ENCODE peak calls at places on chromosomes 6 and 20, in five cellular contexts. D is body of pancreas, P is IMR-90, U is uterus, R is heart left ventricle. O is an unnamed sample.

GRCh38 chr6:38638941-38639497 is 710 bp downstream of the BTBD9 start:
- DNase-seq in R (no peak), D (peak), P (peak), U (no peak), O (peak)

GRCh38 chr6:31771992-31772358 is 5.2 kb downstream of the VWA7 start:
- DNase-seq in R (no peak), P (peak), U (no peak), D (no peak), O (no peak)

GRCh38 chr6:139981066-139981624 is 606.7 kb upstream of the CITED2 start:
- DNase-seq in P (no peak), R (no peak), D (no peak), U (no peak), O (no peak)

GRCh38 chr6:53524455-53524815 is 20.5 kb downstream of the GCLC start:
- DNase-seq in U (no peak), P (peak), D (no peak), R (no peak), O (no peak)

GRCh38 chr6:78243519-78243918 is 590.7 kb downstream of the MEI4 start:
- DNase-seq in U (no peak), R (no peak), P (peak), D (no peak), O (no peak)

GRCh38 chr6:44051516-44051915 is 75.7 kb downstream of the MRPL14 start:
- DNase-seq in U (peak), R (no peak), D (no peak), P (peak), O (no peak)

GRCh38 chr6:73923899-73924485 is 228.0 kb downstream of the CD109 start:
- DNase-seq in P (peak), U (no peak), D (peak), R (no peak), O (peak)

GRCh38 chr20:45893831-45894230 is 2.7 kb downstream of the CTSA start:
- DNase-seq in R (no peak), P (no peak), D (no peak), U (no peak), O (no peak)

GRCh38 chr6:118660218-118660569 is 8.8 kb upstream of the CEP85L start:
- DNase-seq in R (no peak), U (peak), P (no peak), D (no peak), O (no peak)

GRCh38 chr6:101011165-101011564 is 130.0 kb upstream of the ASCC3 start:
- DNase-seq in R (no peak), D (no peak), U (no peak), P (no peak), O (no peak)

GRCh38 chr6:169868458-169868857 is 117.0 kb downstream of the ERMARD start:
- DNase-seq in R (peak), U (no peak), D (peak), P (no peak), O (no peak)

GRCh38 chr6:39274471-39274870 is 39.7 kb downstream of the KCNK17 start:
- DNase-seq in D (no peak), U (no peak), P (no peak), R (no peak), O (no peak)

GRCh38 chr20:50787181-50787580 is 7.7 kb upstream of the BCAS4 start:
- DNase-seq in U (no peak), P (no peak), R (no peak), D (no peak), O (no peak)

GRCh38 chr6:133568970-133569889 is 319.7 kb upstream of the TCF21 start:
- DNase-seq in D (peak), U (peak), P (peak), R (no peak), O (peak)

GRCh38 chr6:156854466-156855161 is 77.4 kb downstream of the ARID1B start:
- DNase-seq in D (no peak), U (no peak), P (no peak), R (no peak), O (no peak)

GRCh38 chr6:143205983-143206382 is 145.3 kb downstream of the AIG1 start:
- DNase-seq in U (no peak), P (peak), R (no peak), D (no peak), O (no peak)

DNA sequence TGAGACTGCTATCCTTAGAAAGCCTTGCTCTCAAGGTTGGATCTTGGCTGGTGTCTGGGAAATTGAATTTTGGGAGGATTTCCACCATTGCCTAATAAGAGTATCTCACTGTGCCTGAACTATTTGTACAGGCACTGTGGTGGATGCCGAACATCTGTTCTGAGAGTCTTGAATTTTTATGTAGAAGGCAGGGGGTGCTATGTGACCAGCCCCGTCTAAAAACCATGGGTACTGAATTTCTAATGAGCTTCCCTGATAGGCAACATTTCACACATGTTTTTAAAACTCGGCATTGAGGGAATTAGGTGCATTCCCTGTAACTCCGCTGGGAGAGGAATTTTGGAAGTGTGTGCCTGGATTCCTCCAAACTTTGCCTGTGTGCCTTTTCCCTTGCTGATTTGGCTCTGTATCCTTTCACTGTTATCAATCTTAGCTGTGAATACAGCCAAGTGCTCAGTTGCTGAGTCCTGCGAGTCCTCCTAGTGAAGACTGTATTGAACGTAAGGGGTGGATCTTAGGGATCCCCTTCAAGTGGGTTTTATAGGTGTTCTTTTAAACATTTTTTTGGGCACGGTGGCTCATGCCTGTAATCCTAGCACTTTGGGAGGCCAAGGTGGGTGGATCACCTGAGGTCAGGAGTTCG is 27.6 kb upstream of the SCAF8 start:
- DNase-seq in R (no peak), P (no peak), U (no peak), D (peak), O (no peak)
- TF ChIP-seq CTCF in R (no peak), P (no peak), U (no peak), D (no peak), O (no peak)

DNA sequence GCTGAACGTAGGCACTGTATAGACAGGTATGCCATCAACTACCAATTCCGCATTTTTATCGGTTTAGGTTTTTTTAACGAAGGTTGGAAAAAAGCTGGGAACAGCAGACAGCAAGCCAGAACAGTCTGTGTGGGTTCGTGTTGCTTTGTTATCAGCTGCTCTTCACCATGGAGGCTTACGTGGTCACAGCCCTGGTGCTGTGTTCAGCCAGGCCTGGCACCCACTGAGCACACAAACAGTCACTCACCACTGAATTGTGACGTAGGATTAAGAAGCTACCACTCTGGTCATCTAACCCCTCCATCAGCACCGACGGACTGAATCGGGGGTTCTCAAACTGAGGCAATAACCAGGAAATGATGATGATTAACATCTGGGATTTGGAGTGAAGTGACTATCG is 13.2 kb downstream of the FAM210B start:
- DNase-seq in R (no peak), D (no peak), P (no peak), U (no peak), O (no peak)
- TF ChIP-seq POLR2A in R (no peak), D (no peak), P (no peak), U (no peak), O (no peak)

GRCh38 chr6:42510795-42511194 is 53.0 kb upstream of the UBR2 start:
- DNase-seq in D (no peak), P (no peak), R (no peak), U (no peak), O (no peak)
- TF ChIP-seq CTCF in D (no peak), P (peak), R (no peak), U (no peak), O (no peak)

GRCh38 chr6:135851442-135852271 is at the start of gene PDE7B:
- DNase-seq in R (peak), D (peak), U (peak), P (peak), O (peak)
- TF ChIP-seq POLR2A in R (peak), D (peak), U (peak), P (peak), O (no peak)

DNA sequence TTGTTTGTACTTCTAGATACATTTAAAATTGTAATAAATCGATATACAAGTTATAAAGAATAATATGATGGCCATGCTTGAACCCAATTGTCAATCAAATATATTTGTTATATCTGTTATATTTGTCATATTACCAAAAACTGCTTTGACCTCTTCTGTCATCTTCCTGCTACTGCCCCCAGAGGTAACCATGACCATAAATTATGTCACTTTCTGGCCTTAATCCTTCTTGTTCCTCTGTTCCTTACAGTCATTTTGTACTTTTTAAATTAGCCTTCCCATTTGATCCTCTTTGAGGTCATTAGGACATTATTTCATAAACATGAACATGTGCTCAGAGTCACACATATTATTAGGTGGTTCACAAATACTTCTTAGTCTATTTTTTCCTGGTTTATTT is 124.7 kb downstream of the HFE start:
- DNase-seq in P (no peak), R (no peak), U (no peak), D (no peak), O (no peak)
- TF ChIP-seq CTCF in P (no peak), R (no peak), U (no peak), D (no peak), O (no peak)

GRCh38 chr20:31723282-31724078 is 812 bp upstream of the BCL2L1 start:
- DNase-seq in U (peak), P (peak), D (peak), R (peak), O (peak)
- TF ChIP-seq POLR2A in U (peak), P (peak), D (peak), R (peak), O (peak)

GRCh38 chr6:29927841-29928388 is 14.4 kb upstream of the HLA-A start:
- DNase-seq in D (no peak), P (no peak), U (no peak), R (no peak), O (no peak)

GRCh38 chr6:29926795-29927427 is 15.4 kb upstream of the HLA-A start:
- DNase-seq in P (peak), R (peak), D (peak), U (peak), O (no peak)

GRCh38 chr6:29924731-29925130 is 17.6 kb upstream of the HLA-A start:
- DNase-seq in R (no peak), U (no peak), D (no peak), P (no peak), O (no peak)

GRCh38 chr6:29925341-29926080 is 16.8 kb upstream of the HLA-A start:
- DNase-seq in R (no peak), P (no peak), U (no peak), D (no peak), O (no peak)

DNA sequence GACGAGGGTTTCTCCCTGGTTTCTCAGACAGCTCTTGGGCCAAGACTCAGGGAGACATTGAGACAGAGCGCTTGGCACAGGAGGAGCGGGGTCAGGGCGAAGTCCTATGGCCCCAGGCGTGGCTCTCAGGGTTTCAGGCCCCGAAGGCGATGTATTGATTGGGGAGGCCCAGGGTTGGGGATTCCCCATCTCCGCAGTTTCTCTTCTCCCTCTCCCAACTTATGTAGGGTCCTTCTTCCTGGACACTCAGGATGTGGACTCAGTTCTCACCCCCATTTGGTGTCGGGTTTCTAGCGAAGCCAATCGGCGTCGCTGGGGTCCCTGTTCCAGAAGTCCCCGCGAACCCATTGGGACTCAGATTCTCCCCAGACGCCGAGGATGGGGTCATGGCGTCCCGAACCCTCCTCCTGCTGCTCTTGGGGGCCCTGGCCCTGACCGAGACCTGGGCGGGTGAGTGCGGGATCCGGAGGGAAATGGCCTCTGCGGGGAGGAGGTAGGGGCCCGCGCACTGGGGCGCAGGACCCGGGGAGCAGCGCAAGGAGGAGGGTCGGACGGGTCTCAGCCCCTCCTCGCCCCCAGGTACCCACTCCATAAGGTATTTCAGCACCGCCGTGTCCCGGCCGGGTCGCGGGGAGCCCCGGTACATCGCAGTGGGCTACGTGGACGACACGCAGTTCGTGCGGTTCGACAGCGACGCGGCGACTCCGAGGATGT is 16.1 kb upstream of the HLA-A start:
- DNase-seq in P (peak), R (peak), D (no peak), U (peak), O (no peak)
- TF ChIP-seq CTCF in P (no peak), R (no peak), D (no peak), U (no peak), O (no peak)